ENCODE peak calls at places on chromosomes 2 and 18, in five cellular contexts. B is IMR-90, O is HCT116, W is ovary, M is endodermal cell. N is an unnamed sample. For H3K36me3, H3K4me1 and H3K27me3, the result is how much of the 10 kb centered on the place peaks cover.

GRCh38 chr18:53416985-53417384 is 807.5 kb downstream of the MBD2 start:
- DNase-seq in W (no peak), M (peak), O (no peak), B (no peak), N (no peak)

GRCh38 chr18:48872234-48873145 is 78.3 kb downstream of the SMAD7 start:
- DNase-seq in M (no peak), B (peak), O (no peak), W (no peak), N (no peak)

GRCh38 chr2:85771486-85771885 is 17.7 kb downstream of the ATOH8 start:
- DNase-seq in W (no peak), M (no peak), O (no peak), B (no peak), N (no peak)

GRCh38 chr2:142082363-142082762 is 48.5 kb downstream of the LRP1B start:
- DNase-seq in M (no peak), B (no peak), W (no peak), O (no peak), N (no peak)

GRCh38 chr2:179862898-179863458 is 1.6 kb upstream of the ZNF385B start:
- DNase-seq in B (no peak), W (no peak), M (peak), O (no peak), N (no peak)

GRCh38 chr18:76306685-76307292 is 188.3 kb downstream of the ZNF516 start:
- DNase-seq in O (peak), W (no peak), B (no peak), M (peak), N (peak)

GRCh38 chr2:120620025-120620793 is 115.5 kb upstream of the GLI2 start:
- DNase-seq in M (no peak), B (peak), O (peak), W (no peak), N (no peak)

GRCh38 chr2:229910832-229911412 is 10.9 kb downstream of the TRIP12 start:
- DNase-seq in M (peak), B (no peak), W (no peak), O (no peak), N (peak)

DNA sequence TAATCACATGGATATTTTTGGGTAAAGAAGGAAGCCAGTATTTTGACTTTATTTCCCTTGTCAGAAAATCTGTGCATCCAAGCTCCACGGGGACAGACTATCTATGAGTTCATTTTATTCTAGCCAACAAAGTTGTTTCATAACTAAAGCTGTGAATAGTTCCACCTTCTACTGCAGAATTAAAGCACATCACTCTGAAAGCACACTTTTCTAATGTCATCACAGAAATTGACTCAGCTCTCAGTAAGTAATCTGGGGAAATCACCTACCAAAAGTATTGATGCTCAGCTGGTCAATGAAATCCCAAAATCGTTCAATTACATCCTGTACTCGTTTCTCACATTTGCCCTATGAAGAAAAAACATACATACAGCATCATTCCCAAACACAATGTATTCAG is 19.1 kb downstream of the IAH1 start:
- DNase-seq in W (no peak), M (no peak), B (no peak), O (no peak), N (no peak)
- H3K36me3 ChIP-seq in W (under half), M (half or more), B (under half), O (under half), N (under half)

GRCh38 chr2:234983011-234983726 is 31.4 kb downstream of the SH3BP4 start:
- DNase-seq in B (no peak), W (no peak), O (no peak), M (no peak), N (no peak)
- H3K4me1 ChIP-seq in B (half or more), W (under half), O (half or more), M (under half), N (under half)

DNA sequence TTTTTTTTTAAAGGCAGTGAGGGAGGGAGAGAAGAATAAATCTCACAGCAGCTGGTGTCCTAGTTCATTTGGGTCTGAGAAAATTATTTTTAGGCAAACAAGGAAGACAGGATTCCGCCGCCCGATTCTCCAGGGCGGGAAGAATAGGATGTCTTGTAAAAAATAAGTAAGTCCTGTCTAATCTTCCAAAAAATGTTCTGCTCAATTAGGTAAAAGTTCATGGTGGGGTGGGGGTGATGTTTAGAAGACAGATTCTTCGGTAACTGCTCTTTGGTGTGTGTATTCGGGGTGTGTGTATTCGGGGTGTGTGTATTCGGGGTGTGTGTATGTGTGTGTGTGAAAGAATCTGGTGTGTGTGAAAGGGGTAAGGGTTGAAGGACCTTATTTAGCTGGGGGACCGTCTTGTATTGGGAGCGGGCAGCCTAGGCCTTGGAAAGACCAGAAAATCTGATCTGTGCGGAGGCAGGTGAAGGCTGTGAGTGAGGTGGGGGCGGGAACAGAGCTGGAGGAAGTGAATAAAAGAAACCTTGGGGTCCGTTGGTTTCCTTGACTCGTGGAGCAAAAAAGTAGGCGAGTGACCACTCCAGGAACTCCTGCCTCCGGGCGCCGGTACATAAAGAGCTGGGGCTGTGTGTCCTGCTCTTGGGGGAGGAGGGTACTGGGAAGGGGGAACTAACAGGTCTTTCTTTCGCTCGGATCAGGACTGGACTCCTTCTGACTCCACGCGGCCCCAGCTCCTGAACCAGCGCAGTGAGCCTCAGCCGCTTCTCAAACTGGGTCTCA is 4.4 kb upstream of the PAX3 start:
- DNase-seq in O (no peak), M (no peak), W (no peak), B (no peak), N (no peak)
- H3K27me3 ChIP-seq in O (under half), M (half or more), W (under half), B (half or more), N (under half)

GRCh38 chr2:33262097-33262496 is 214.4 kb upstream of the RASGRP3 start:
- DNase-seq in O (no peak), W (no peak), M (no peak), B (no peak), N (no peak)
- H3K36me3 ChIP-seq in O (under half), W (under half), M (under half), B (under half), N (under half)

DNA sequence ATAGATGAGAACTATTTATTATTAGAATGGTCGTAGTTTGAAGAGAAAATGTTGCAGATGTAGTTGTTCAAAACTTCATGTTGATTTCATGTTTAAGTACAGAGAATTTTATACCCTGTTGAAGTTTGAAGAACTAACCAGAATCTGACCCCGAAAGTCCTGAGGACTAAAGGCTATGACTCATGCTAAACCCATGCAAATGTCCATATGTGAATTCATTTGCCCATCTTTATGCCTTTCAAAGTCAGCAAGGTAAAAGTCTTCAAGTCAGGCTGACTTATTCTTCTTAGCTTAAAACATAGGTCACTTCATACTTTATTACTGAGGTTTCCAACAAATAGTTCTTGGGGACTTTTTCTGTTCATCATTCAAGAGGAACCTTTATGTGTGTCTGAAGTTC is 185.5 kb downstream of the CCDC85A start:
- DNase-seq in W (no peak), B (no peak), O (no peak), M (no peak), N (no peak)
- H3K4me1 ChIP-seq in W (under half), B (under half), O (under half), M (under half), N (under half)

GRCh38 chr2:98399112-98399511 is 45.5 kb upstream of the INPP4A start:
- DNase-seq in O (no peak), B (no peak), M (peak), W (no peak), N (no peak)

GRCh38 chr2:98408155-98408554 is 36.5 kb upstream of the INPP4A start:
- DNase-seq in O (no peak), W (no peak), M (peak), B (no peak), N (no peak)

GRCh38 chr2:98405301-98405700 is 39.4 kb upstream of the INPP4A start:
- DNase-seq in W (no peak), B (no peak), M (no peak), O (no peak), N (no peak)

GRCh38 chr2:98404556-98405250 is 40.0 kb upstream of the INPP4A start:
- DNase-seq in W (no peak), M (no peak), B (no peak), O (no peak), N (no peak)

DNA sequence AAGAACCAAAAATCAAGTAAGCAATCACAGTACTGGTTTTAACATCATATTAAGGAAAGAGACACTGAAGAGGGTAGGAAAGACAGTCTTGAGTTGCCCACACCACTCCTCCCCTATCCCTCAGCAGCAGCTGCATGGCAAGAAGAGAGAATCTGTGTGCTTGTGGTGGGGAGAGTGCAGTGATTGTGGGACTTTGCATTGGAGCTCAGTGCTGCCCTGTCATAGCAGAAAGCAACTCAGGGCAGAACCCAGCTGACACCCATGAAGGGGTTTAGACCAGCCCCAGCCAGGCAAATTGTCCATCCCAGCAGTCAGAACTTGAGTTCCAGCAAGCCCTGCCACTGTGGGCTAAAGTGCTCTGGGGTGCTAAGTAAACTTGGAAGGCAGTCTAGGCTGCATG is 40.8 kb upstream of the INPP4A start:
- DNase-seq in O (no peak), B (no peak), W (no peak), M (no peak), N (no peak)
- H3K27me3 ChIP-seq in O (under half), B (under half), W (under half), M (under half), N (under half)

DNA sequence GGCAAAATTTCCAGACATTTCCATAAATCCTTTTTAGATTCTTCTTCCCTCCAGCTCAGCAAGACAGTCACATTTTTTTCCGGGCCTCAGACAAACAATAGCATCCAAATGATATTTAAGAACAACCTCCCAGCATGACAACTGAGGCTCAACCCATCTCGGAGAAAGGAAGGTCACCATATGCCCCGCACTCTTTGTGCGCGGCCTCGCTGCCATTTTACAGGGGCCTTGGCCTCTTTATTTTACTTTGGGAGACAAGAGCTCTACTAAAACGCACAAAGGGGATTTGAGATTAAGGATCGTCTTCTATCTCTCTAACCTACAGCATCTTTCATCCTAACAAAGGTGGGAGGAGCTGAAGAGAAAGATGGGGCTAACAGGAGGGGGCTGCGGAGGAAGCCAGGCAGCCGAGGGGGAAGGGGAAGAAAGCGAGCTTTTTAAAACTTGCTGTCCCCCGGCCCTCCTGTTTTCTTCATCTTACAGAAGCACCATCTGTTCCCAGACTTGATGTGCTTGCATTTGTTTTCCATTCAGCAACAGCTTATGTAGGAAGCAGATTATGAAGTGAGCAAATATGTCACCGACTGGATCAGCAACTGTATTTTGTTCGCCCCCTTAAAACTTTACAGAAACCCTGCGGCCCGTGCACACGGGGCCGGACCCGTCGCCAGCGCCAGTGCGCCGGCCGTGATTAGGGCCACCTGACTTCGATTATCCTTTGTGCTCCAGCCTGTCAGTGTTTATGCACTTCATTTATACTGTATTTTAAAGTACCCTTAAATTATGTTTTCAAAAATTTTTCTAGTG is 61.2 kb downstream of the CDCA7 start:
- DNase-seq in B (no peak), O (no peak), M (no peak), W (no peak), N (no peak)
- H3K36me3 ChIP-seq in B (under half), O (under half), M (under half), W (under half), N (under half)

GRCh38 chr2:197131558-197131855 is 179.1 kb downstream of the ANKRD44 start:
- DNase-seq in O (no peak), W (no peak), M (no peak), B (no peak), N (no peak)

GRCh38 chr2:197137234-197137633 is 173.3 kb downstream of the ANKRD44 start:
- DNase-seq in W (no peak), M (no peak), B (peak), O (no peak), N (no peak)

GRCh38 chr2:197136452-197136851 is 174.1 kb downstream of the ANKRD44 start:
- DNase-seq in O (no peak), M (no peak), B (no peak), W (no peak), N (no peak)

GRCh38 chr2:197135806-197136205 is 174.8 kb downstream of the ANKRD44 start:
- DNase-seq in O (no peak), W (no peak), M (no peak), B (no peak), N (no peak)

DNA sequence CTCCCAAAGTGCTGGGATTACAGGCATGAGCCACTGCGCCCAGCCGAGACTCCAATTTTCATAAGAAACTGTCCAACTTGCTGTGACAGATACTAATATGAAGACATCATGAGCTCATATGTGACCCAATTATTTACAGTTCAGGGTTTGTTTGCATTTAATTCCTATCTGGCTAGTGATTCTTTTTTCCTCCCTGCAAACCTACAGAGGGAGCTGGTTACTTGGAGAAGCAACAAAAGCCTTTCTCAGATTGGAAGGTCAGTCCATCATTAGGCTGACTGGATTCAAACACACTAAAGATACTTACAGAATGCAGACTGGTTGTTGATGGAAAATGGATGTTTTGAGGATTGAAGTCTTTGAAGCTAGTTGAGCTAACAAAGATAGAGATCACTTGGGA is 176.4 kb downstream of the ANKRD44 start:
- DNase-seq in W (no peak), O (no peak), B (peak), M (no peak), N (no peak)
- H3K4me1 ChIP-seq in W (under half), O (under half), B (under half), M (under half), N (under half)

GRCh38 chr2:10987861-10988260 is 76.1 kb downstream of the KCNF1 start:
- DNase-seq in M (no peak), B (peak), O (no peak), W (no peak), N (no peak)

GRCh38 chr2:10985260-10985659 is 73.5 kb downstream of the KCNF1 start:
- DNase-seq in M (no peak), W (no peak), O (no peak), B (no peak), N (no peak)

GRCh38 chr2:10989151-10989550 is 77.4 kb downstream of the KCNF1 start:
- DNase-seq in W (no peak), M (no peak), B (no peak), O (no peak), N (no peak)

GRCh38 chr2:10985901-10986535 is 74.3 kb downstream of the KCNF1 start:
- DNase-seq in B (no peak), W (no peak), O (no peak), M (no peak), N (no peak)

GRCh38 chr2:10987439-10987838 is 75.7 kb downstream of the KCNF1 start:
- DNase-seq in W (no peak), M (no peak), O (no peak), B (no peak), N (no peak)
- H3K27me3 ChIP-seq in W (under half), M (under half), O (under half), B (under half), N (under half)

N was measured in HAP-1.